ENCODE peak calls at places on chromosome 5, in six cellular contexts. G is A549, I is H1, N is tibial nerve, S is ovary, P is suprapubic skin. L is an unnamed sample.

GRCh38 chr5:17255471-17256016 is 38.1 kb downstream of the BASP1 start:
- DNase-seq in G (no peak), N (no peak), S (no peak), I (no peak), P (no peak), L (no peak)

GRCh38 chr5:161399996-161400562 is 146.4 kb downstream of the GABRB2 start:
- DNase-seq in N (no peak), S (no peak), I (no peak), P (no peak), G (no peak), L (no peak)

GRCh38 chr5:58262226-58262625 is 197.7 kb downstream of the PLK2 start:
- DNase-seq in G (no peak), P (no peak), I (no peak), N (no peak), S (no peak), L (no peak)

GRCh38 chr5:14574891-14575496 is 6.6 kb upstream of the OTULINL start:
- DNase-seq in P (no peak), N (no peak), G (no peak), S (no peak), I (no peak), L (no peak)

GRCh38 chr5:99320461-99320860 is 391.7 kb upstream of the CHD1 start:
- DNase-seq in I (no peak), N (no peak), G (no peak), S (no peak), P (no peak), L (no peak)

GRCh38 chr5:86579502-86579901 is 38.2 kb upstream of the COX7C start:
- DNase-seq in N (no peak), S (no peak), I (no peak), G (no peak), P (no peak), L (no peak)

GRCh38 chr5:42951169-42951846 is 88.8 kb downstream of the ANXA2R start:
- DNase-seq in G (no peak), S (peak; percentile 35), N (no peak), P (no peak), I (no peak), L (no peak)

GRCh38 chr5:59562756-59563389 is 330.7 kb downstream of the PDE4D start:
- DNase-seq in I (peak; percentile 41), P (no peak), N (no peak), S (no peak), G (peak; percentile 34), L (no peak)

GRCh38 chr5:179697993-179698934 is 503 bp upstream of the CANX start:
- DNase-seq in N (peak; percentile 97), G (peak; percentile 99), S (peak; percentile 99), I (peak; percentile 96), P (peak; percentile 99), L (peak; percentile 100)

GRCh38 chr5:142151436-142152382 is 43.1 kb downstream of the NDFIP1 start:
- DNase-seq in G (peak; percentile 37), S (no peak), N (peak; percentile 25), I (no peak), P (no peak), L (no peak)

GRCh38 chr5:147530801-147531389 is 21.0 kb upstream of the DPYSL3 start:
- DNase-seq in P (no peak), G (peak; percentile 55), N (no peak), I (no peak), S (no peak), L (no peak)

GRCh38 chr5:123035320-123035949 is 1.1 kb downstream of the PPIC start:
- DNase-seq in N (no peak), P (no peak), S (peak; percentile 30), I (peak; percentile 29), G (peak; percentile 90), L (no peak)

GRCh38 chr5:165407352-165407751 is 1901.9 kb downstream of the MAT2B start:
- DNase-seq in I (no peak), S (no peak), P (no peak), G (no peak), N (no peak), L (no peak)

GRCh38 chr5:42799241-42799608 is 12.5 kb downstream of the SELENOP start:
- DNase-seq in G (no peak), N (no peak), S (no peak), P (no peak), I (no peak), L (no peak)

GRCh38 chr5:132500931-132501628 is 10.5 kb upstream of the IRF1 start:
- DNase-seq in N (no peak), G (peak; percentile 51), I (no peak), S (peak; percentile 65), P (peak; percentile 83), L (peak; percentile 92)
- TF ChIP-seq EP300 in N (no peak), G (no peak), I (no peak), S (no peak), P (no peak), L (no peak)

GRCh38 chr5:95806687-95807086 is 15.8 kb downstream of the GLRX start:
- DNase-seq in P (no peak), G (no peak), N (no peak), S (no peak), I (no peak), L (peak; percentile 66)

GRCh38 chr5:95809414-95809960 is 13.0 kb downstream of the GLRX start:
- DNase-seq in I (no peak), S (no peak), P (no peak), N (no peak), G (no peak), L (peak; percentile 68)

GRCh38 chr5:95808686-95809413 is 13.7 kb downstream of the GLRX start:
- DNase-seq in G (no peak), I (no peak), N (peak; percentile 64), S (peak; percentile 68), P (peak; percentile 90), L (peak; percentile 95)

GRCh38 chr5:95810305-95811125 is 12.0 kb downstream of the GLRX start:
- DNase-seq in P (no peak), G (no peak), S (no peak), N (no peak), I (no peak), L (peak; percentile 55)

GRCh38 chr5:95808013-95808685 is 14.4 kb downstream of the GLRX start:
- DNase-seq in P (no peak), N (no peak), S (no peak), G (no peak), I (no peak), L (no peak)
- H3K4me1 ChIP-seq in P (peaks cover 32% of the 10 kb centered on the region), N (peaks cover 38% of the 10 kb centered on the region), S (peaks cover 6% of the 10 kb centered on the region), G (peaks cover 69% of the 10 kb centered on the region), I (peaks cover 4% of the 10 kb centered on the region), L (peaks cover 57% of the 10 kb centered on the region)

DNA sequence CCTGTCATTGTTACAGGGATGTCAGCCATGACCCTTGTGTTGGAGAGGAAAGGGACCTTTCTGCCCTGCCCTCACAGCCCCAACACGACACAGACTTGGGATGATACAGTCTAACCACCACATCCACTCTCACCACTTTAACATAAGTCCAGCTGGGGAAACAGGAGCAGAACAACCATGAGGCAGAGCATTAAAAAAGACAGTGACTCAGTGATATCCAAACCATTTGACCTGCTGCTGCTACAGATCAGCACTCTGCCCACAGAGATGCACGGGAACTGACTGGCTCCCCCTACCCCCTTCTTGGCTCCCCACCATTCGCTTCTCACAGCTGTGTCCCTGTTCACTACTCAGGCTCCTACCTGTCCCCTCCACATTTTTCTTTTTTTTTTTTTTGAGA is 458.6 kb downstream of the ZNF608 start:
- DNase-seq in S (no peak), N (no peak), I (no peak), P (no peak), G (no peak), L (no peak)
- TF ChIP-seq POLR2A in S (no peak), N (no peak), I (no peak), P (no peak), G (no peak), L (no peak)

GRCh38 chr5:158531899-158532298 is 567.8 kb downstream of the EBF1 start:
- DNase-seq in S (no peak), P (no peak), I (no peak), G (no peak), N (no peak), L (no peak)
- TF ChIP-seq EP300 in S (no peak), P (no peak), I (no peak), G (no peak), N (no peak), L (no peak)

DNA sequence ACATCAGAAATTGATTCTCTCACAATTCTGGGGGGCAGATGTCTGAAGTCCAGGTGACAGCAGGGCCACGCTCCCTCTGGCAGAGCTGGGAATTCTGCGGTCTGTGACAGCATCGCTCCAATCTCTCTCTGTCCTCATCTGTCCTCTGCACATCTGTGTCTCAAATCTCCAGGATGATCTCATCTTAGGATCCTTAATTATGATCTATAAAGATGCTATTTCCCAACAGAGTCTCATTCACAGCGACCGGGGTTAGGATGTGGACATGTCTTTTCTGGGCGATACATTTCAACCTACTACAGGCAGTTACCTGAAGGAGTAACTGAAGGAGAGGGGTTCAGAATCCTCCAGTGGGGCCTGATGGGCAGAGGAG is 31.4 kb downstream of the ANKRD33B start:
- DNase-seq in N (no peak), G (no peak), S (no peak), P (no peak), I (no peak), L (no peak)
- H3K4me1 ChIP-seq in N (peaks cover 69% of the 10 kb centered on the region), G (peaks cover 66% of the 10 kb centered on the region), S (peaks cover 3% of the 10 kb centered on the region), P (peaks cover 33% of the 10 kb centered on the region), I (no peaks in the 10 kb centered on the region), L (peaks cover 14% of the 10 kb centered on the region)

GRCh38 chr5:71748360-71748759 is 29.3 kb downstream of the CARTPT start:
- DNase-seq in G (no peak), S (no peak), I (no peak), N (peak; percentile 49), P (no peak), L (peak; percentile 84)
- TF ChIP-seq POLR2A in G (no peak), S (no peak), I (no peak), N (no peak), P (no peak), L (no peak)

L was measured in esophagus muscularis mucosa.